ENCODE peak calls at places on chromosomes 4 and X, in six cellular contexts. L is A549, Q is GM12878, O is NB4, V is HepG2, N is endothelial cell of umbilical vein. X is an unnamed sample.

GRCh38 chrX:154097003-154097596 is 417 bp downstream of the MECP2 start:
- DNase-seq in L (peak; percentile 77), Q (no peak), O (peak; percentile 80), V (peak; percentile 58), N (peak; percentile 71), X (peak; percentile 92)

GRCh38 chrX:25427873-25428555 is 412.2 kb upstream of the ARX start:
- DNase-seq in L (no peak), Q (no peak), O (peak; percentile 2), V (no peak), N (no peak), X (no peak)

GRCh38 chr4:56772134-56772533 is 49.4 kb downstream of the SPINK2 start:
- DNase-seq in L (no peak), Q (no peak), O (no peak), V (no peak), N (no peak), X (no peak)

GRCh38 chr4:87011340-87012034 is 76.7 kb downstream of the AFF1 start:
- DNase-seq in L (peak; percentile 49), Q (no peak), O (peak; percentile 37), V (no peak), N (peak; percentile 93), X (no peak)

GRCh38 chr4:56506110-56506705 is 617 bp downstream of the ARL9 start:
- DNase-seq in L (no peak), Q (no peak), O (no peak), V (no peak), N (peak; percentile 21), X (no peak)

GRCh38 chr4:26809811-26810210 is 50.8 kb upstream of the STIM2 start:
- DNase-seq in L (no peak), Q (no peak), O (no peak), V (no peak), N (no peak), X (no peak)

GRCh38 chrX:15834827-15835595 is 19.6 kb downstream of the AP1S2 start:
- DNase-seq in L (no peak), Q (no peak), O (no peak), V (no peak), N (no peak), X (no peak)

GRCh38 chr4:176467011-176467410 is 147.2 kb downstream of the SPCS3 start:
- DNase-seq in L (no peak), Q (no peak), O (no peak), V (no peak), N (no peak), X (no peak)

GRCh38 chr4:7817877-7818675 is 121.6 kb downstream of the AFAP1 start:
- DNase-seq in L (no peak), Q (no peak), O (no peak), V (no peak), N (no peak), X (no peak)

GRCh38 chrX:49172280-49172780 is 632 bp downstream of the PLP2 start:
- DNase-seq in L (no peak), Q (no peak), O (peak; percentile 86), V (no peak), N (peak; percentile 21), X (peak; percentile 51)

GRCh38 chr4:165031436-165032211 is at the start of gene TRIM60:
- DNase-seq in L (no peak), Q (no peak), O (no peak), V (no peak), N (no peak), X (no peak)

GRCh38 chrX:77527233-77528001 is 80.2 kb downstream of the FGF16 start:
- DNase-seq in L (no peak), Q (no peak), O (no peak), V (no peak), N (no peak), X (peak; percentile 41)

GRCh38 chrX:12115377-12115776 is 22.9 kb upstream of the FRMPD4 start:
- DNase-seq in L (no peak), Q (no peak), O (peak; percentile 3), V (no peak), N (peak; percentile 1), X (peak; percentile 11)

GRCh38 chr4:3250956-3251690 is 2.2 kb downstream of the MSANTD1 start:
- DNase-seq in L (no peak), Q (no peak), O (no peak), V (no peak), N (no peak), X (no peak)

GRCh38 chr4:14410469-14410868 is 591.8 kb upstream of the CPEB2 start:
- DNase-seq in L (no peak), Q (no peak), O (no peak), V (no peak), N (no peak), X (no peak)

GRCh38 chr4:24604558-24605214 is 20.3 kb upstream of the DHX15 start:
- DNase-seq in L (no peak), Q (no peak), O (no peak), V (no peak), N (peak; percentile 34), X (no peak)

GRCh38 chr4:36243355-36244256 is 708 bp downstream of the ARAP2 start:
- DNase-seq in L (peak; percentile 15), Q (no peak), O (no peak), V (no peak), N (no peak), X (no peak)

GRCh38 chrX:15465347-15465746 is 27.8 kb downstream of the PIR start:
- DNase-seq in L (no peak), Q (peak; percentile 16), O (no peak), V (no peak), N (no peak), X (no peak)

GRCh38 chr4:116632269-116632668 is 453.1 kb downstream of the TRAM1L1 start:
- DNase-seq in L (no peak), Q (no peak), O (no peak), V (no peak), N (peak; percentile 81), X (no peak)

GRCh38 chrX:87518504-87518903 is 902 bp downstream of the KLHL4 start:
- DNase-seq in L (no peak), Q (no peak), O (no peak), V (no peak), N (peak; percentile 69), X (no peak)

GRCh38 chrX:19810809-19811208 is 76.6 kb downstream of the SH3KBP1 start:
- DNase-seq in L (no peak), Q (no peak), O (peak; percentile 78), V (peak; percentile 16), N (no peak), X (no peak)

GRCh38 chrX:327660-328126 is 9.1 kb upstream of the GTPBP6 start:
- DNase-seq in L (no peak), Q (no peak), O (no peak), V (no peak), N (no peak), X (no peak)

GRCh38 chrX:120251471-120252011 is 929 bp downstream of the ZBTB33 start:
- DNase-seq in L (peak; percentile 31), Q (no peak), O (peak; percentile 67), V (peak; percentile 3), N (peak; percentile 34), X (peak; percentile 75)

GRCh38 chrX:24325231-24325630 is 11.4 kb upstream of the SUPT20HL2 start:
- DNase-seq in L (no peak), Q (no peak), O (no peak), V (no peak), N (no peak), X (no peak)

GRCh38 chr4:188976644-188977115 is 837.4 kb downstream of the TRIML1 start:
- DNase-seq in L (no peak), Q (no peak), O (peak; percentile 9), V (no peak), N (no peak), X (no peak)

GRCh38 chrX:39936886-39937770 is 160.6 kb downstream of the BCOR start:
- DNase-seq in L (no peak), Q (peak; percentile 12), O (peak; percentile 26), V (no peak), N (no peak), X (peak; percentile 20)

GRCh38 chr4:70505152-70505748 is 13.1 kb upstream of the AMTN start:
- DNase-seq in L (peak; percentile 13), Q (no peak), O (peak; percentile 46), V (peak; percentile 38), N (peak; percentile 54), X (peak; percentile 54)

GRCh38 chr4:175970734-175971133 is 94.9 kb upstream of the WDR17 start:
- DNase-seq in L (no peak), Q (no peak), O (no peak), V (no peak), N (no peak), X (no peak)

GRCh38 chrX:8424941-8425340 is 39.7 kb upstream of the VCX3B start:
- DNase-seq in L (no peak), Q (no peak), O (no peak), V (no peak), N (no peak), X (no peak)

GRCh38 chrX:154327026-154327820 is 31.6 kb downstream of the TKTL1 start:
- DNase-seq in L (no peak), Q (no peak), O (no peak), V (no peak), N (no peak), X (no peak)

GRCh38 chrX:50158616-50159015 is 42.2 kb downstream of the AKAP4 start:
- DNase-seq in L (no peak), Q (no peak), O (no peak), V (no peak), N (no peak), X (no peak)

GRCh38 chrX:63387411-63387810 is 36.3 kb upstream of the SPIN4 start:
- DNase-seq in L (no peak), Q (no peak), O (no peak), V (no peak), N (no peak), X (no peak)

GRCh38 chr4:40909363-40909876 is 159.7 kb downstream of the NSUN7 start:
- DNase-seq in L (no peak), Q (no peak), O (peak; percentile 48), V (no peak), N (peak; percentile 98), X (no peak)

DNA sequence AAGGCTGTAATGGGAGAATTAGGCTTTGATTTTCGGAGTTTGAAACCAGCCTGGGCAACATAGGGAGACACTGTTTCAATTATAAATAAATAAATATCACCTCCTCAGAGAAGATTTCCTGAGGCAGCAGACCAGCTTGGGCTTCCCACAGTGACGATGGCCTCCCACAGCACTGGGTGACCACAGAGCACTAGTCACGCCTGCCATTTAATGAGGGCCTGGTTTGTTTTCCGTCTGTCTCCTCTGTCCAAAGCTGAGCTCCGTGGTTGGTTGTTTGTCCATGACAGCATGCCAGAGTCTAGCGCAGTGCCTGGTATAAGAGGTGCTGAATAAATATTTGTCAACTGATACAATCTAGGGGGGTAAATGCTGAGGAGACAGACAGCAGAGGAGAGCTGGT is 10.4 kb upstream of the PDGFRA start:
- DNase-seq in L (no peak), Q (no peak), O (no peak), V (no peak), N (no peak), X (no peak)
- TF ChIP-seq MYC in L (no peak), Q (no peak), O (no peak), V (no peak), N (no peak), X (no peak)

GRCh38 chrX:130120321-130120731 is 10.0 kb upstream of the ELF4 start:
- DNase-seq in L (no peak), Q (no peak), O (peak; percentile 85), V (no peak), N (peak; percentile 45), X (no peak)
- TF ChIP-seq CTCF in L (no peak), Q (no peak), O (no peak), V (no peak), N (no peak), X (no peak)

GRCh38 chr4:6206771-6207290 is 6.5 kb upstream of the JAKMIP1 start:
- DNase-seq in L (no peak), Q (no peak), O (no peak), V (no peak), N (no peak), X (no peak)
- TF ChIP-seq MYC in L (no peak), Q (no peak), O (no peak), V (no peak), N (no peak), X (no peak)

GRCh38 chr4:150976478-150977118 is 38.5 kb downstream of the LRBA start:
- DNase-seq in L (no peak), Q (no peak), O (peak; percentile 52), V (peak; percentile 53), N (no peak), X (peak; percentile 25)
- TF ChIP-seq CTCF in L (no peak), Q (peak; percentile 10), O (no peak), V (peak; percentile 45), N (no peak), X (peak; percentile 48)